ENCODE peak calls at places on chromosomes 4 and X, in seven cellular contexts. C is AG04450, G is astrocyte of the spinal cord, Z is upper lobe of right lung, S is colonic mucosa, X is stomach, R is GM12864. J is an unnamed sample.

GRCh38 chrX:10217218-10217617 is 60.4 kb downstream of the CLCN4 start:
- DNase-seq in C (no peak), G (no peak), Z (no peak), S (no peak), X (no peak), R (no peak), J (no peak)

GRCh38 chrX:72430405-72430968 is 124.8 kb upstream of the CITED1 start:
- DNase-seq in C (no peak), G (no peak), Z (no peak), S (no peak), X (no peak), R (no peak), J (no peak)

GRCh38 chr4:184476660-184477059 is 2.3 kb upstream of the IRF2 start:
- DNase-seq in C (no peak), G (no peak), Z (no peak), S (no peak), X (no peak), R (no peak), J (no peak)

GRCh38 chr4:14180983-14181601 is 553.6 kb upstream of the BOD1L1 start:
- DNase-seq in C (no peak), G (peak; percentile 20), Z (no peak), S (no peak), X (peak; percentile 38), R (no peak), J (peak; percentile 1)

GRCh38 chrX:134836497-134836968 is 154.3 kb upstream of the SMIM10 start:
- DNase-seq in C (no peak), G (peak; percentile 14), Z (no peak), S (no peak), X (no peak), R (no peak), J (peak; percentile 47)

GRCh38 chrX:8366491-8366890 is 98.1 kb upstream of the VCX3B start:
- DNase-seq in C (no peak), G (no peak), Z (no peak), S (no peak), X (no peak), R (no peak), J (no peak)

GRCh38 chrX:133670394-133670793 is 255.1 kb upstream of the GPC4 start:
- DNase-seq in C (peak; percentile 2), G (peak; percentile 50), Z (no peak), S (peak; percentile 39), X (no peak), R (no peak), J (peak; percentile 20)

GRCh38 chr4:185305979-185306442 is 89.7 kb downstream of the LRP2BP start:
- DNase-seq in C (peak; percentile 76), G (peak; percentile 92), Z (no peak), S (no peak), X (no peak), R (no peak), J (peak; percentile 41)

GRCh38 chr4:2948895-2949781 is 14.1 kb downstream of the NOP14 start:
- DNase-seq in C (no peak), G (no peak), Z (no peak), S (no peak), X (peak; percentile 62), R (no peak), J (no peak)

GRCh38 chr4:81032174-81032551 is 1.7 kb downstream of the BMP3 start:
- DNase-seq in C (no peak), G (no peak), Z (no peak), S (no peak), X (no peak), R (no peak), J (no peak)

GRCh38 chr4:57136281-57136680 is 26.1 kb upstream of the IGFBP7 start:
- DNase-seq in C (no peak), G (peak; percentile 63), Z (no peak), S (no peak), X (no peak), R (no peak), J (no peak)

GRCh38 chr4:52966172-52966571 is 104.1 kb downstream of the RASL11B start:
- DNase-seq in C (no peak), G (no peak), Z (no peak), S (no peak), X (no peak), R (no peak), J (no peak)

GRCh38 chr4:8870647-8871416 is 807 bp downstream of the HMX1 start:
- DNase-seq in C (no peak), G (no peak), Z (no peak), S (no peak), X (no peak), R (no peak), J (no peak)

GRCh38 chr4:117324851-117325491 is 239.6 kb upstream of the TRAM1L1 start:
- DNase-seq in C (peak; percentile 74), G (peak; percentile 97), Z (no peak), S (no peak), X (no peak), R (no peak), J (peak; percentile 53)

GRCh38 chrX:136725446-136726104 is 55.2 kb downstream of the ARHGEF6 start:
- DNase-seq in C (peak; percentile 20), G (peak; percentile 67), Z (no peak), S (no peak), X (no peak), R (no peak), J (no peak)

GRCh38 chr4:1520145-1520661 is 114.0 kb upstream of the NKX1-1 start:
- DNase-seq in C (no peak), G (no peak), Z (peak; percentile 65), S (no peak), X (no peak), R (no peak), J (no peak)

GRCh38 chrX:4277122-4277521 is 563.7 kb upstream of the PRKX start:
- DNase-seq in C (no peak), G (no peak), Z (no peak), S (no peak), X (no peak), R (no peak), J (no peak)

GRCh38 chr4:36244257-36245084 is at the start of gene ARAP2:
- DNase-seq in C (no peak), G (peak; percentile 47), Z (peak; percentile 91), S (peak; percentile 47), X (peak; percentile 80), R (no peak), J (peak; percentile 82)

GRCh38 chr4:11720292-11720691 is 291.6 kb upstream of the HS3ST1 start:
- DNase-seq in C (no peak), G (peak; percentile 60), Z (no peak), S (no peak), X (no peak), R (no peak), J (peak; percentile 40)

GRCh38 chrX:6053126-6053625 is 175.5 kb downstream of the NLGN4X start:
- DNase-seq in C (no peak), G (no peak), Z (no peak), S (no peak), X (no peak), R (no peak), J (no peak)

GRCh38 chr4:112213850-112214249 is 17.7 kb upstream of the AP1AR start:
- DNase-seq in C (peak; percentile 63), G (peak; percentile 59), Z (no peak), S (no peak), X (no peak), R (no peak), J (no peak)

GRCh38 chrX:112769034-112769433 is 71.6 kb downstream of the AMOT start:
- DNase-seq in C (no peak), G (no peak), Z (no peak), S (no peak), X (no peak), R (no peak), J (no peak)

GRCh38 chr4:5220028-5220427 is 168.7 kb downstream of the STK32B start:
- DNase-seq in C (no peak), G (no peak), Z (no peak), S (no peak), X (no peak), R (no peak), J (no peak)

GRCh38 chr4:163566257-163566656 is 71.8 kb downstream of the TMA16 start:
- DNase-seq in C (no peak), G (no peak), Z (no peak), S (no peak), X (no peak), R (no peak), J (no peak)

GRCh38 chr4:41178372-41179085 is 35.8 kb downstream of the APBB2 start:
- DNase-seq in C (no peak), G (peak; percentile 96), Z (no peak), S (no peak), X (no peak), R (no peak), J (no peak)

GRCh38 chr4:140309124-140309870 is 64.1 kb upstream of the SCOC start:
- DNase-seq in C (no peak), G (peak; percentile 33), Z (no peak), S (peak; percentile 12), X (no peak), R (no peak), J (no peak)
- TF ChIP-seq CTCF in C (peak; percentile 10), G (peak; percentile 5), Z (no peak), S (no peak), X (no peak), R (peak; percentile 9), J (no peak)

GRCh38 chr4:6892190-6892908 is 17.3 kb upstream of the TBC1D14 start:
- DNase-seq in C (no peak), G (peak; percentile 74), Z (peak; percentile 69), S (peak; percentile 58), X (peak; percentile 48), R (no peak), J (no peak)
- TF ChIP-seq CTCF in C (no peak), G (peak; percentile 17), Z (peak; percentile 17), S (no peak), X (no peak), R (no peak), J (no peak)

GRCh38 chr4:121696140-121696640 is 590 bp downstream of the ANXA5 start:
- DNase-seq in C (peak; percentile 64), G (peak; percentile 71), Z (peak; percentile 90), S (peak; percentile 77), X (peak; percentile 73), R (peak; percentile 34), J (peak; percentile 28)

GRCh38 chr4:121698119-121698732 is 1.4 kb upstream of the ANXA5 start:
- DNase-seq in C (no peak), G (no peak), Z (no peak), S (no peak), X (no peak), R (no peak), J (no peak)

GRCh38 chr4:121693450-121693849 is 3.3 kb downstream of the ANXA5 start:
- DNase-seq in C (no peak), G (no peak), Z (no peak), S (no peak), X (no peak), R (no peak), J (no peak)

GRCh38 chr4:121697626-121698025 is 846 bp upstream of the ANXA5 start:
- DNase-seq in C (no peak), G (no peak), Z (no peak), S (no peak), X (no peak), R (peak; percentile 26), J (no peak)

GRCh38 chr4:121696641-121697461 is at the start of gene ANXA5:
- DNase-seq in C (peak; percentile 72), G (peak; percentile 89), Z (peak; percentile 96), S (peak; percentile 88), X (peak; percentile 90), R (peak; percentile 53), J (peak; percentile 85)
- TF ChIP-seq CTCF in C (peak; percentile 53), G (peak; percentile 46), Z (peak; percentile 14), S (no peak), X (no peak), R (peak; percentile 8), J (no peak)

DNA sequence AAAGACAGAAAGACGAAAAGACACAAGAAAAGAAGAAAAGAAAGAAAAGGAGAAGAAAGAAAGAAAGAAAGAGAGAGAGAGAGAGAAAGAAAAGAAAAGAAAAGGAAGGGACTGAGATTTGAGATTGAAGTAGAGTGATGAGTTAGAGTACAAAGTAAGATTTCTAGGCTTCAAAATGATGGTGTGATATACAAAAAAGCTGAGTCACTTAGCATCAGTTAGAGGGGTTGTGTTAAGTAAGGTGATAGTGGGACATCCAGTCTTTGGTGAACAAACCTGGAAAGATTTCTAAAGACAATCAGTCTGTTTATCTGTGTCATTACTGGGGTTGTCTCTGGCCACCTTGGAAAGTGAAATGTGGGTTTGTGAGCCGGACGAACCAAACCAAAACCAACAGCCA is 13.5 kb downstream of the SLC10A6 start:
- DNase-seq in C (no peak), G (no peak), Z (no peak), S (no peak), X (no peak), R (no peak), J (no peak)
- TF ChIP-seq CTCF in C (no peak), G (no peak), Z (no peak), S (no peak), X (no peak), R (no peak), J (no peak)